ENCODE peak calls at places on chromosomes 4 and X, in four cellular contexts. U is WTC11, E is GM12878, P is K562. D is an unnamed sample.

GRCh38 chr4:157824006-157824405 is 348.8 kb downstream of the GASK1B start:
- DNase-seq in P (no peak), E (no peak), U (no peak), D (no peak)

GRCh38 chr4:162341533-162341932 is 177.7 kb upstream of the FSTL5 start:
- DNase-seq in U (no peak), P (no peak), E (no peak), D (no peak)

GRCh38 chr4:150242820-150243458 is 164.7 kb downstream of the DCLK2 start:
- DNase-seq in U (peak; percentile 61), E (no peak), P (peak; percentile 41), D (no peak)

GRCh38 chr4:86015412-86016350 is 344.2 kb downstream of the MAPK10 start:
- DNase-seq in U (no peak), E (no peak), P (no peak), D (no peak)

GRCh38 chr4:139738846-139739613 is 73.4 kb downstream of the MGST2 start:
- DNase-seq in P (no peak), E (no peak), U (no peak), D (peak; percentile 91)

GRCh38 chr4:52912608-52913007 is 50.5 kb downstream of the RASL11B start:
- DNase-seq in U (no peak), E (no peak), P (no peak), D (no peak)

GRCh38 chr4:184826315-184827266 is 823 bp upstream of the ACSL1 start:
- DNase-seq in P (peak; percentile 39), E (no peak), U (peak; percentile 28), D (no peak)

GRCh38 chr4:105594094-105595010 is 41.9 kb downstream of the ARHGEF38 start:
- DNase-seq in E (peak; percentile 59), U (no peak), P (no peak), D (peak; percentile 34)

GRCh38 chr4:86367577-86367976 is 7.7 kb upstream of the MAPK10 start:
- DNase-seq in U (no peak), P (no peak), E (no peak), D (no peak)

GRCh38 chr4:3401436-3402171 is 40.2 kb upstream of the HGFAC start:
- DNase-seq in E (no peak), U (no peak), P (peak; percentile 11), D (no peak)

GRCh38 chr4:56876264-56876663 is 31.4 kb upstream of the REST start:
- DNase-seq in E (no peak), P (no peak), U (no peak), D (no peak)

GRCh38 chr4:140952709-140953108 is 180.6 kb downstream of the RNF150 start:
- DNase-seq in U (no peak), P (no peak), E (no peak), D (no peak)

GRCh38 chr4:104015680-104016079 is 295.9 kb upstream of the TACR3 start:
- DNase-seq in P (no peak), E (no peak), U (no peak), D (peak; percentile 7)

GRCh38 chr4:37825943-37826281 is 574 bp upstream of the PGM2 start:
- DNase-seq in P (peak; percentile 47), E (no peak), U (no peak), D (no peak)

GRCh38 chr4:157204634-157205244 is 15.8 kb upstream of the GRIA2 start:
- DNase-seq in U (peak; percentile 81), P (peak; percentile 63), E (no peak), D (peak; percentile 24)

GRCh38 chrX:23901805-23902204 is 5.9 kb downstream of the APOO start:
- DNase-seq in P (peak; percentile 75), U (no peak), E (peak; percentile 60), D (peak; percentile 77)
- TF ChIP-seq NR2C2 in P (no peak), U (no peak), E (no peak), D (no peak)

GRCh38 chr4:89413518-89413917 is 105.9 kb upstream of the GPRIN3 start:
- DNase-seq in P (no peak), E (no peak), U (no peak), D (no peak)

GRCh38 chr4:89411539-89411938 is 103.9 kb upstream of the GPRIN3 start:
- DNase-seq in P (no peak), E (no peak), U (no peak), D (no peak)

DNA sequence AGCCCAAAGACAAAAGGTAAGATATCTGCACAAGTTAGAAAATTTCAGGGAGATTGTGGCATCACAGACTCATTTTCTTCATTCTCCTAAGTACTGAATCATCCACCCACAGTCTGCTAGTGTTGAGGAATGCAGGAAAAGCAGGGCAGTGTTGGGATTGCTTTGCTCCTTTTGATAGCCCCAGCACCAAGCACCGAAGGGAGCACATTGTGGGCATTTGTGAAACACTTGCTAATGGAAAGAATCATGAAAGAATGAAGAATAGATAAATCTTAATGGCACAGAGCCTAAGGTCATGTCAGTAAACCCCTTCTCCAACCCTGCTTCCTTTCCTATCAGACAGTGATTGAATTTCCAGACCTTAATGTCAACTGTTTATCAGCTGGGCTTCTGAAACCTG is 103.1 kb upstream of the GPRIN3 start:
- DNase-seq in P (no peak), E (no peak), U (no peak), D (no peak)
- TF ChIP-seq NR2C2 in P (no peak), E (no peak), U (no peak), D (no peak)

GRCh38 chr4:179872751-179873150 is 2370.5 kb upstream of the TENM3 start:
- DNase-seq in P (no peak), E (no peak), U (no peak), D (no peak)
- TF ChIP-seq NR2C2 in P (no peak), E (no peak), U (no peak), D (no peak)

GRCh38 chr4:114606240-114606639 is 7.6 kb downstream of the UGT8 start:
- DNase-seq in E (no peak), U (peak; percentile 17), P (no peak), D (no peak)
- TF ChIP-seq NR2C2 in E (no peak), U (no peak), P (no peak), D (no peak)

GRCh38 chr4:152585036-152585439 is 49.1 kb upstream of the FBXW7 start:
- DNase-seq in U (no peak), P (no peak), E (peak; percentile 37), D (no peak)

GRCh38 chr4:152579916-152580315 is 44.0 kb upstream of the FBXW7 start:
- DNase-seq in U (no peak), E (no peak), P (peak; percentile 71), D (no peak)

GRCh38 chr4:152578670-152579069 is 42.8 kb upstream of the FBXW7 start:
- DNase-seq in U (no peak), E (no peak), P (no peak), D (no peak)

GRCh38 chr4:152579107-152579764 is 43.3 kb upstream of the FBXW7 start:
- DNase-seq in U (no peak), P (no peak), E (no peak), D (no peak)

GRCh38 chr4:152581536-152582160 is 45.8 kb upstream of the FBXW7 start:
- DNase-seq in P (peak; percentile 45), U (no peak), E (no peak), D (no peak)
- TF ChIP-seq NR2C2 in P (no peak), U (no peak), E (no peak), D (no peak)

GRCh38 chr4:177005801-177006230 is 213.1 kb upstream of the VEGFC start:
- DNase-seq in E (no peak), P (no peak), U (no peak), D (no peak)

GRCh38 chr4:177010421-177010820 is 217.7 kb upstream of the VEGFC start:
- DNase-seq in P (no peak), E (no peak), U (no peak), D (no peak)

GRCh38 chr4:177006331-177006730 is 213.6 kb upstream of the VEGFC start:
- DNase-seq in E (no peak), P (no peak), U (no peak), D (no peak)

GRCh38 chr4:177008836-177009501 is 216.2 kb upstream of the VEGFC start:
- DNase-seq in E (no peak), U (no peak), P (no peak), D (no peak)

GRCh38 chr4:177008071-177008835 is 215.5 kb upstream of the VEGFC start:
- DNase-seq in E (no peak), P (no peak), U (no peak), D (no peak)
- TF ChIP-seq NR2C2 in E (no peak), P (no peak), U (no peak), D (no peak)

DNA sequence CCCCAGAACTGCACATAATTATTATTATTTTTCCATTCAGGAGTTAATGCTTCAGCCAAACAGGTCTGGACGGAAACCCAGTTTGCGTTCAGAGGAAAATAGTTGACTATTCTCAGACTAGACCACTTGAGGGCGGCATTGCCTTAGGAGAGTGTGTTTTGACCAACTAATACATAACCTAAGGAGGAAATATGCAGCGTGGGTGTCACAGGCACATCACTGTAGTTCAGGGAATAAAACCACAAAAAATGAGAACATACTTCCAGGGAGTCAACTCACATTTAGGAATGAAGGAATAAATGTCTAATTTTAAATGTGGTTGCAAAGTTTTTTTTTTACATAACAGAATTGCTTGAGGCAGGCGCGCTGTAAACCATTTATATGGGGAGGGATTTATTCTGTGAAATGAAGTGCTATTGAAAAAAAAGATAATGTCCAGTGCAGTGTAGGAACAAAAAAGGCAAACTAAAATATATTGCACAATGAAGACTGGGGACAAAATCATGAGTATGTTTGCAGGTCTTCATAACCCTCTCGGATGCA is 93.3 kb downstream of the SYNPO2 start:
- DNase-seq in P (peak; percentile 68), U (peak; percentile 59), E (no peak), D (peak; percentile 56)
- TF ChIP-seq NR2C2 in P (no peak), U (no peak), E (no peak), D (no peak)

DNA sequence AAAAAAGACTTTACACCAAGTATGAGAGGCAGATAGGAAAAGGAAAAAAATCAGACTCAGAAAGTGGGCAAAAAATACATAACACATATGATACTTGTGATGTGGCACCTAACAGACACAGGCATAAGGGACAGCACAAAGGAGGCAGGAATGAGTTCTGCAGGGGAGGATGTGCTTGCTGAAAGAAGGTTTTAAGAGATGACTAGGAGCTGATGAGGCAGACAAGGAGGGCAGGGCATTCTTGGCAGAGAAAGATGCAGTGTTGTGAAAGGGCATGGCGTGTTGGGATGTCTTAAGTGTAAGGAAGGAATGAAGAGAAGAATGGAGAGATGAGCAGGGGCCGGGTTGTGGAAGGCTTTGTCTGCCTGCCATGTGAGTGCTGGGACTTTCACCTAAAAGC is 49.7 kb upstream of the TMEM154 start:
- DNase-seq in U (no peak), E (no peak), P (no peak), D (no peak)
- TF ChIP-seq NR2C2 in U (no peak), E (no peak), P (no peak), D (no peak)

DNA sequence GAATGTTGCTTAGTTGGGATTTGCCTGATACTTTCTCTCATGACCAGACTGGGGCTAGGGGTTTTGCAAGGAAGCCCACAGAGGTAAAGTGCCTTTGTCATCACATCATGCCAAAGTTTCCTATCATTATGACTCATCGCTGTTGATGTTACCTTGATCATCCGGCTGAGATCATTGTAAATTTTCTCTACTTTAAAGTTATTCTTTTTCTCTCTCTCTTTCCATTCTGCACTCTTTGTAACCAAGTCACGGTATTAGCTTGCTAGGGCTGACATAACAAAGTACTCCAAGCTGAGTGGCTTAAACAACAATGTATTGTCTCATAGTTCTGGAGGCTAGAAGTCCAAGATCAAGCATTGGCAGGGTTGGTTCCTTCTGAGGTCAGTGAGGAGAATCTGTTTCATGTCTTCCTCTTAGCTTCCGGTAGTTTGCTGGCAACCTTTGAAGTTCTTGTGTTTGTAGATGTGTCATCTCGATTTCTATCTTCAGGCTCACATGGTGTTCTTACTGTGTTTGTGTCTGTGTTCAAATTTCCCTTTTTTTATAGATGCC is 113.0 kb downstream of the DTHD1 start:
- DNase-seq in U (no peak), P (no peak), E (peak; percentile 20), D (peak; percentile 5)
- TF ChIP-seq NR2C2 in U (no peak), P (no peak), E (no peak), D (no peak)

D was measured in HepG2.